ENCODE peak calls at places on chromosomes 16 and 17, in four cellular contexts. V is neural progenitor cell, K is GM23338, L is SK-N-SH. S is an unnamed sample.

GRCh38 chr16:88141580-88141979 is 190.3 kb downstream of the BANP start:
- DNase-seq in L (no peak), K (no peak), V (no peak), S (no peak)

GRCh38 chr17:81518113-81518784 is 5.7 kb upstream of the ACTG1 start:
- DNase-seq in V (peak; percentile 67), K (peak; percentile 52), L (no peak), S (peak; percentile 40)

GRCh38 chr16:89105599-89106151 is 12.0 kb downstream of the ACSF3 start:
- DNase-seq in V (no peak), L (no peak), K (no peak), S (no peak)

GRCh38 chr17:75843577-75844529 is at the start of gene UNC13D:
- DNase-seq in K (no peak), L (peak; percentile 94), V (no peak), S (peak; percentile 57)

GRCh38 chr17:17779015-17779611 is 57.7 kb downstream of the SREBF1 start:
- DNase-seq in K (no peak), L (peak; percentile 60), V (no peak), S (no peak)

GRCh38 chr17:64706224-64707076 is 44.3 kb upstream of the SMURF2 start:
- DNase-seq in V (no peak), K (no peak), L (no peak), S (no peak)

GRCh38 chr17:77601054-77601979 is 357.2 kb upstream of the TNRC6C start:
- DNase-seq in V (no peak), K (no peak), L (peak; percentile 44), S (no peak)

GRCh38 chr16:19138601-19139000 is 24.8 kb downstream of the ITPRIPL2 start:
- DNase-seq in K (peak; percentile 22), L (peak; percentile 58), V (no peak), S (no peak)

GRCh38 chr16:31451681-31452351 is 7.5 kb upstream of the ARMC5 start:
- DNase-seq in L (peak; percentile 77), V (peak; percentile 79), K (peak; percentile 85), S (peak; percentile 46)

GRCh38 chr17:13593757-13594156 is 8.0 kb downstream of the HS3ST3A1 start:
- DNase-seq in L (no peak), K (no peak), V (no peak), S (no peak)

GRCh38 chr17:82267575-82268379 is 5.7 kb downstream of the CSNK1D start:
- DNase-seq in L (peak; percentile 66), V (no peak), K (no peak), S (no peak)

GRCh38 chr17:16072031-16072430 is 72.4 kb downstream of the TTC19 start:
- DNase-seq in V (no peak), K (no peak), L (no peak), S (no peak)

GRCh38 chr16:4409081-4409932 is 7.1 kb downstream of the CORO7 start:
- DNase-seq in V (no peak), K (peak; percentile 45), L (peak; percentile 30), S (no peak)

GRCh38 chr16:5905935-5906334 is 808.3 kb upstream of the EEF2KMT start:
- DNase-seq in L (no peak), K (no peak), V (no peak), S (no peak)

GRCh38 chr17:39235555-39236221 is 9.9 kb upstream of the STAC2 start:
- DNase-seq in L (peak; percentile 80), V (peak; percentile 87), K (peak; percentile 96), S (peak; percentile 86)

GRCh38 chr17:12407495-12407894 is 258.2 kb upstream of the MYOCD start:
- DNase-seq in V (no peak), L (no peak), K (no peak), S (no peak)

GRCh38 chr17:77352441-77352840 is 211.7 kb downstream of the SEC14L1 start:
- DNase-seq in L (no peak), V (no peak), K (no peak), S (no peak)

GRCh38 chr17:59451706-59452105 is 113.7 kb upstream of the DHX40 start:
- DNase-seq in L (no peak), K (peak; percentile 50), V (no peak), S (no peak)

GRCh38 chr17:17495448-17496188 is 577 bp downstream of the RASD1 start:
- DNase-seq in K (peak; percentile 53), V (peak; percentile 63), L (no peak), S (no peak)

GRCh38 chr16:27735031-27735430 is 185.1 kb downstream of the KATNIP start:
- DNase-seq in L (no peak), V (no peak), K (no peak), S (no peak)

GRCh38 chr16:88909431-88910210 is 43.2 kb upstream of the PABPN1L start:
- DNase-seq in V (no peak), L (no peak), K (no peak), S (no peak)

GRCh38 chr17:68346448-68346847 is 55.2 kb downstream of the ARSG start:
- DNase-seq in V (peak; percentile 60), L (no peak), K (no peak), S (peak; percentile 99)

GRCh38 chr16:69522732-69523404 is 42.9 kb upstream of the NFAT5 start:
- DNase-seq in L (peak; percentile 53), V (no peak), K (peak; percentile 62), S (peak; percentile 46)

GRCh38 chr17:67520916-67521772 is 144.1 kb downstream of the PITPNC1 start:
- DNase-seq in K (no peak), L (no peak), V (no peak), S (no peak)

GRCh38 chr16:7791191-7791590 is 458.5 kb downstream of the RBFOX1 start:
- DNase-seq in V (no peak), L (no peak), K (no peak), S (no peak)

GRCh38 chr16:49473773-49474172 is 100.2 kb downstream of the C16orf78 start:
- DNase-seq in K (no peak), L (no peak), V (no peak), S (no peak)

GRCh38 chr17:60680754-60681153 is 3.1 kb downstream of the BCAS3 start:
- DNase-seq in V (no peak), L (no peak), K (no peak), S (no peak)

GRCh38 chr16:81492307-81492706 is 47.7 kb downstream of the CMIP start:
- DNase-seq in K (no peak), V (peak; percentile 68), L (peak; percentile 60), S (no peak)

GRCh38 chr17:68512967-68513474 is 791 bp downstream of the PRKAR1A start:
- DNase-seq in L (peak; percentile 41), K (peak; percentile 65), V (peak; percentile 56), S (peak; percentile 33)

GRCh38 chr16:24800586-24800985 is 45.2 kb upstream of the SLC5A11 start:
- DNase-seq in V (no peak), K (peak; percentile 17), L (no peak), S (no peak)

GRCh38 chr17:59172436-59173004 is 17.0 kb downstream of the PRR11 start:
- DNase-seq in K (no peak), V (no peak), L (no peak), S (no peak)

GRCh38 chr16:64864232-64864803 is 257.5 kb downstream of the CDH11 start:
- DNase-seq in V (no peak), K (no peak), L (no peak), S (no peak)

GRCh38 chr16:70162041-70162451 is 11.5 kb upstream of the CLEC18C start:
- DNase-seq in L (peak; percentile 9), V (no peak), K (no peak), S (no peak)

GRCh38 chr17:77444653-77445029 is 303.9 kb downstream of the SEC14L1 start:
- DNase-seq in V (no peak), L (no peak), K (no peak), S (peak; percentile 79)

GRCh38 chr17:69551212-69552010 is 136.9 kb downstream of the MAP2K6 start:
- DNase-seq in K (no peak), L (no peak), V (no peak), S (no peak)
- H3K27ac ChIP-seq in K (no peak overlapping the region), L (no peak overlapping the region), V (no peak overlapping the region), S (no peak overlapping the region)

GRCh38 chr16:322476-323143 is 29.9 kb downstream of the AXIN1 start:
- DNase-seq in V (no peak), L (no peak), K (no peak), S (no peak)

GRCh38 chr16:321532-321931 is 31.0 kb downstream of the AXIN1 start:
- DNase-seq in K (no peak), V (no peak), L (no peak), S (no peak)

GRCh38 chr16:325375-326155 is 27.0 kb downstream of the AXIN1 start:
- DNase-seq in K (no peak), L (no peak), V (no peak), S (no peak)

GRCh38 chr16:324451-325334 is 27.8 kb downstream of the AXIN1 start:
- DNase-seq in L (no peak), K (peak; percentile 70), V (no peak), S (peak; percentile 14)

GRCh38 chr16:324201-324450 is 28.4 kb downstream of the AXIN1 start:
- DNase-seq in V (no peak), L (no peak), K (no peak), S (no peak)
- H4K20me1 ChIP-seq in V (peaks cover 83% of the 10 kb centered on the region), L (peaks cover 85% of the 10 kb centered on the region), K (peaks cover 31% of the 10 kb centered on the region), S (no peaks in the 10 kb centered on the region)

GRCh38 chr17:676060-676745 is 38.4 kb downstream of the VPS53 start:
- DNase-seq in V (no peak), K (no peak), L (no peak), S (no peak)
- H3K4me3 ChIP-seq in V (no peak overlapping the region), K (no peak overlapping the region), L (no peak overlapping the region), S (no peak overlapping the region)

GRCh38 chr17:62562656-62563055 is 64.8 kb upstream of the MRC2 start:
- DNase-seq in K (no peak), L (no peak), V (no peak), S (no peak)
- H3K27ac ChIP-seq in K (no peak overlapping the region), L (peak overlapping the region; percentile 81), V (no peak overlapping the region), S (no peak overlapping the region)

GRCh38 chr17:7478276-7479138 is 924 bp downstream of the ZBTB4 start:
- DNase-seq in V (peak; percentile 58), L (peak; percentile 88), K (peak; percentile 72), S (no peak)
- H4K20me1 ChIP-seq in V (peaks cover 26% of the 10 kb centered on the region), L (peaks cover 49% of the 10 kb centered on the region), K (peaks cover 8% of the 10 kb centered on the region), S (no peaks in the 10 kb centered on the region)

DNA sequence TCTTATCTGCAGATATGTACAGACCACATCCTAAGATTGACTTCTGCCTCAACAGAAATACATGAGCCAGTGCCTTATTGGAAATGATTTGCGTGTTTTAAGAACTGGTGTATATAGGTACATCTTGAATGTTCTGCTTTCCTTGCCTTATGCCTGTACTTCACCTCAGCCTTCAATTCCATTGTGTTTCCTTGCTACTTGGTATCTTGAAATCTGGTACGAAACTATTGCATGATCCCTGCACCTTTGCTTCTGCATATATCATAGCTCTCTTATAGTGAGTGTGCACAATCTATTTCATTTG is 1.5 kb downstream of the ATF7IP2 start:
- DNase-seq in L (no peak), V (no peak), K (no peak), S (no peak)
- H3K4me3 ChIP-seq in L (no peak overlapping the region), V (peak overlapping the region; percentile 68), K (peak overlapping the region; percentile 69), S (peak overlapping the region; percentile 88)

GRCh38 chr16:86421995-86422394 is 88.3 kb upstream of the FOXF1 start:
- DNase-seq in V (no peak), L (no peak), K (no peak), S (no peak)
- H3K27ac ChIP-seq in V (no peak overlapping the region), L (no peak overlapping the region), K (no peak overlapping the region), S (no peak overlapping the region)